ENCODE peak calls at places on chromosomes 7 and 10, in ten cellular contexts. E is prostate gland, V is HCT116, H is GM23338, W is stomach, G is suprapubic skin, B is spleen, R is H1, I is SK-N-SH, S is endothelial cell of umbilical vein. N is an unnamed sample.

GRCh38 chr10:132702601-132703304 is 83.2 kb downstream of the NKX6-2 start:
- DNase-seq in S (no peak), H (no peak), R (no peak), V (no peak), G (peak), W (no peak), I (no peak), E (no peak), B (peak), N (peak)

GRCh38 chr10:93420091-93420490 is 62.0 kb downstream of the MYOF start:
- DNase-seq in E (no peak), S (no peak), W (no peak), V (no peak), I (peak), R (no peak), H (peak), B (no peak), G (no peak), N (no peak)

GRCh38 chr7:79455173-79455790 is 1.8 kb upstream of the MAGI2 start:
- DNase-seq in W (no peak), V (no peak), R (no peak), H (no peak), E (no peak), G (no peak), S (no peak), B (no peak), I (no peak), N (no peak)

GRCh38 chr10:689433-690226 is at the start of gene DIP2C:
- DNase-seq in S (peak), H (peak), W (peak), I (peak), V (peak), G (peak), R (peak), B (no peak), E (peak), N (peak)

GRCh38 chr10:55747244-55747643 is 613.8 kb downstream of the ZWINT start:
- DNase-seq in E (no peak), W (no peak), S (no peak), H (peak), R (no peak), G (no peak), I (no peak), V (no peak), B (no peak), N (no peak)

GRCh38 chr7:117193564-117193963 is 129.3 kb downstream of the WNT2 start:
- DNase-seq in S (no peak), G (no peak), E (no peak), B (no peak), I (no peak), W (no peak), H (no peak), R (no peak), V (no peak), N (no peak)

GRCh38 chr7:125876436-125876835 is 946.8 kb upstream of the POT1 start:
- DNase-seq in I (no peak), S (no peak), W (no peak), E (no peak), V (no peak), G (no peak), B (no peak), R (no peak), H (no peak), N (no peak)

GRCh38 chr7:145817687-145818086 is 298.9 kb upstream of the CNTNAP2 start:
- DNase-seq in W (no peak), E (no peak), B (no peak), S (no peak), V (no peak), R (no peak), H (no peak), G (no peak), I (no peak), N (no peak)

DNA sequence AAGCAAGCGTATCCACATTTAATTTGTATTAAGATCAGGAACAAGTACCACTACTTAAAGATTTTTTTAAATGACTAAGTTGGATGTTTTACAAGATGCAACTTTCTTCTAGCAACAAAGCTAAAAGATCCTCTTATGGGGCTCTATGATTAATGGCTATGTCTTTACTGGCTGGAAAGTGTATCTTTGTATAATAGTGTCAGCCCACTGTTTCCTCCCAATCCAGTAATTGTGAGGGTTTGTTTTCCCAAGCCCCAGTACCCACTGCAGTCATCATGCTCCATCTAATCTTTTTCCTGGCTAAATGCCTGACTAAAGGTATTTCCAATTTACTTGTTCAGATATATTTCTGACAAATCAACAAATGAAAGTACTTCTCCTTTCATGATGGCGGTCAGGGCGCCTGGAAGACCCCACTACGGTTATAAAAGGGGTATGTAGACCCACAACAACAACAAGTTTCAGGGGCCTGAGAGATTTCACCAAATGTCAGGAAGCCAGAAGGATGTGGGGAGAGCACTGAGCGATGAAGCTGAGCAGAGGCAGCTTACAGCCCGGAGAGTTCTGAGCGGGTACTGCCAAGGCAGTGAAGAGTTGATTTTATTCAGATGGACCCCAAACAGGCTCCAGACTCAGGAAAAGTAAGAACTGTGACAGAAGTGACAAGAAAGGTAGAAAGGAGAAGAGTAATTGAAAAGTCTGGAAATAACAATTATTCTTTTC is 222.6 kb upstream of the KLF14 start:
- DNase-seq in B (no peak), W (no peak), I (no peak), S (peak), V (no peak), E (no peak), R (no peak), G (no peak), H (no peak), N (no peak)
- TF ChIP-seq POLR2AphosphoS5 in B (no peak), W (no peak), I (peak), S (no peak), V (no peak), E (no peak), R (no peak), G (no peak), H (no peak), N (no peak)

DNA sequence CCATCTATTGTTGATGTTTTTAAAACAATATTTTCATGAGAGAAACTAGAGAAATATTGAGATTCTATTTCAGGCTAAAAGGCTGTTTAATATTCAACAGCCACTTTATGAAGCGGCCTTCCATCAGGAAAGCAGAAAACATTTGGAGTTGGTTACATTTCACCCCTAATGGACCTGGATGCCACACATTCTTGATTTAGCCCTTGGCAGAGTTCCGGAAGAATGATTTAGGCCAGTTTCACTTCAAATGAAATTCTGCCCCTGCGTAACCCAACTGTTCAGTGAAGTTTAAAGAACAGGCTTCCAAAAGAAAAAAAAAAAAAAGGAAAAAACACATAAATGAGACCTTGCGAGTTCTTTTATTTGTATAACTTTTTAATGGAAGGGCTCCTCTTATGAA is 239.3 kb upstream of the AKR1E2 start:
- DNase-seq in S (no peak), G (no peak), V (no peak), B (no peak), I (no peak), E (no peak), W (no peak), H (no peak), R (no peak), N (no peak)
- H3K27ac ChIP-seq in S (no peak), G (no peak), V (no peak), B (no peak), I (peak), E (no peak), W (no peak), H (no peak), R (no peak), N (no peak)

GRCh38 chr10:5775705-5776104 is 37.5 kb downstream of the GDI2 start:
- DNase-seq in I (no peak), E (no peak), S (no peak), R (no peak), G (no peak), V (no peak), H (no peak), B (peak), W (peak), N (no peak)
- TF ChIP-seq POLR2AphosphoS5 in I (no peak), E (no peak), S (no peak), R (no peak), G (no peak), V (no peak), H (no peak), B (peak), W (no peak), N (no peak)

GRCh38 chr10:43394868-43395267 is 14.1 kb downstream of the HNRNPF start:
- DNase-seq in I (no peak), H (no peak), G (peak), R (no peak), E (no peak), W (no peak), V (no peak), B (peak), S (no peak), N (peak)
- H3K27ac ChIP-seq in I (no peak), H (peak), G (peak), R (no peak), E (peak), W (peak), V (peak), B (peak), S (no peak), N (peak)